ENCODE peak calls at places on chromosomes 12 and 14, in four cellular contexts. A is IMR-90, L is H9, X is H1. H is an unnamed sample.
A peak's percentile ranks its signal among the peaks of the same experiment; 100 is the strongest.

GRCh38 chr12:115872919-115873357 is 404.6 kb downstream of the MED13L start:
- DNase-seq in A (no peak), L (peak; percentile 86), X (no peak), H (peak; percentile 91)

GRCh38 chr12:88493651-88494050 is 86.6 kb downstream of the KITLG start:
- DNase-seq in A (peak; percentile 97), L (no peak), X (no peak), H (no peak)

GRCh38 chr12:30973171-30973570 is 46.6 kb downstream of the TSPAN11 start:
- DNase-seq in A (no peak), L (no peak), X (no peak), H (no peak)

GRCh38 chr14:61911534-61911933 is 149.3 kb downstream of the SNAPC1 start:
- DNase-seq in A (no peak), L (no peak), X (no peak), H (no peak)

GRCh38 chr14:29908652-29909577 is 18.7 kb downstream of the PRKD1 start:
- DNase-seq in A (no peak), L (no peak), X (no peak), H (peak; percentile 17)

GRCh38 chr12:47604474-47604873 is 101.4 kb downstream of the RPAP3 start:
- DNase-seq in A (peak; percentile 32), L (no peak), X (no peak), H (no peak)

GRCh38 chr12:12327802-12328201 is 22.2 kb downstream of the MANSC1 start:
- DNase-seq in A (peak; percentile 73), L (no peak), X (no peak), H (peak; percentile 87)

GRCh38 chr12:22518067-22518719 is 26.1 kb downstream of the C2CD5 start:
- DNase-seq in A (peak; percentile 15), L (no peak), X (no peak), H (no peak)

GRCh38 chr14:90399541-90400444 is 3.0 kb downstream of the CALM1 start:
- DNase-seq in A (peak; percentile 88), L (peak; percentile 90), X (peak; percentile 83), H (peak; percentile 94)

GRCh38 chr12:45725631-45726593 is 3.6 kb upstream of the ARID2 start:
- DNase-seq in A (peak; percentile 51), L (no peak), X (no peak), H (peak; percentile 41)

GRCh38 chr12:50185975-50186663 is 18.9 kb upstream of the CERS5 start:
- DNase-seq in A (peak; percentile 43), L (no peak), X (no peak), H (no peak)

GRCh38 chr12:76878899-76879709 is at the start of gene CSRP2:
- DNase-seq in A (peak; percentile 87), L (peak; percentile 98), X (peak; percentile 95), H (peak; percentile 96)

GRCh38 chr12:40829738-40830144 is 137.5 kb downstream of the CNTN1 start:
- DNase-seq in A (no peak), L (no peak), X (no peak), H (no peak)

GRCh38 chr14:71883094-71883493 is 49.1 kb upstream of the RGS6 start:
- DNase-seq in A (no peak), L (no peak), X (no peak), H (no peak)

GRCh38 chr12:47094804-47095203 is 15.0 kb upstream of the AMIGO2 start:
- DNase-seq in A (no peak), L (no peak), X (no peak), H (no peak)

GRCh38 chr14:90956273-90956672 is 104.2 kb downstream of the RPS6KA5 start:
- DNase-seq in A (no peak), L (no peak), X (no peak), H (no peak)

GRCh38 chr12:91222746-91223145 is 40.1 kb upstream of the DCN start:
- DNase-seq in A (peak; percentile 78), L (no peak), X (no peak), H (no peak)

GRCh38 chr14:34867199-34867598 is 8.0 kb downstream of the BAZ1A start:
- DNase-seq in A (no peak), L (no peak), X (no peak), H (no peak)

DNA sequence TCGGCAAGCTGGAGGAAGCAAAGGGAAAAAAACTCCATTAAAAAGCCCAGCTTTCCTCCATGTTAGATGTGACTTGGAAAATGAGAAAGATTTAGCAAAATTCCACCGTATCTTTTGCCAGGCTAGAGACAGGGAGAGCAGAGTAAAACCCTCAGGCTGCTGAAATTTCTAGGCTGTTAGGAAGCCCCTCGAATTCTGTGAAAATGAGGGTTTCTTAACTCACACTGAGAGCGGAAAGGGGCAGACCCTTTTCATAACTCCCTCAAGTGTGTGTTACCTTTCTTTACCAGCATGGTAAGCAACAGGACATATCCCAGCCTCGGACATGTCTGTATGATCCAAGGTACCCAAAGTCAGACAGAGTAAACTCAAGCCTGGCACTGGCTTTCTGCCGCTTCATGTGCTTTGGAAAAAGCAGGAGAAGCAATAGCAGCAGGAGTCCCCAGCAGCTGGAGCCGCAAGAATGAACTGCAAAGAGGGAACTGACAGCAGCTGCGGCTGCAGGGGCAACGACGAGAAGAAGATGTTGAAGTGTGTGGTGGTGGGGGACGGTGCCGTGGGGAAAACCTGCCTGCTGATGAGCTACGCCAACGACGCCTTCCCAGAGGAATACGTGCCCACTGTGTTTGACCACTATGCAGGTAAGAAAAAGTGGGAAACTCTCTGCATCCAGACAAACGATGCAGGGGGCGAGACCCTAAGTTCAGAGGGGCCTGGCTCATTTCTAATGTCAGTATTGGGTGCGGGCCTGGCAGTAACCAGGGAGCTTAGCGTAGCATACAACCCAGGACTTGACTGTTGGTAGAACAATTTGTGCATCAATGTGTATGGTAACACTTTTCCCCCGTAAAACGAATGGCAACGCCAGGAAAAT is at the start of gene RHOJ:
- DNase-seq in A (peak; percentile 32), L (peak; percentile 71), X (peak; percentile 61), H (peak; percentile 57)
- H3K18ac ChIP-seq in A (peak within 1 kb of the TSS; percentile 90), L (no peak within 1 kb of the TSS), X (peak within 1 kb of the TSS; percentile 7), H (peak within 1 kb of the TSS; percentile 57)

GRCh38 chr14:75636100-75636692 is 24.5 kb downstream of the ERG28 start:
- DNase-seq in A (peak; percentile 32), L (peak; percentile 30), X (no peak), H (peak; percentile 38)
- H3K18ac ChIP-seq in A (no peak overlapping the region), L (no peak overlapping the region), X (peak overlapping the region; percentile 17), H (no peak overlapping the region)

GRCh38 chr14:73610692-73611091 is 1.6 kb upstream of the ACOT6 start:
- DNase-seq in A (peak; percentile 22), L (no peak), X (no peak), H (no peak)
- H3K18ac ChIP-seq in A (no peak overlapping the region), L (no peak overlapping the region), X (no peak overlapping the region), H (no peak overlapping the region)

DNA sequence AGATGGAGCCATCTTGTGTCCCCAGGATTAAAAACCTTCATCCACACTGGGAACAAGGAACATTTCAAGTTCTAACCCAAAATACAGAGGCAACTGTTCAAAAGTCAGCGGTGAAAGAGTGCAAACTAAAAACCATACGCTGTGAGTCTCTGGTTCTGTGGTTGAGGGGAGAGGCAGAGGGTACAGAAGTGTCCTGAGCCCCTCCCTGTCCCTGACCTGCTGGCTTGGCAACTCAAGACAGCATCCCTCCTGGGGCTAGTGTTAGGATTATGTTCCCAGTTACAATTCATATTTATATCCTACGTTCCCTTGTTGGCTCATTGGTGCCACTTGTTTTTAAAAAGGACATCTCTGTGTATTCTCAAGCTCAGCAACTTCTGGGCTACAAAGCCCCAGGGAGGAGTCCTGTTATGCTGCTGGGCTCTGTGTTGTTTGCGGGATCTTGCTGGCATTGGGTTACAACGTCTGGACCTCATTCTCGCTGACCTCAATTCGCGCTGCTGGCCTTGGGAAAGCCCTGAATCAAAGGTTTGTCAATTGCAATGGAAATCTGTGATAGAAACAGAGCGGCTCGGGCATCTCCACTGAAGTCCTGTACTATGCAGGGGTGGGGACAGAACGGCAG is 420.8 kb downstream of the FUT8 start:
- DNase-seq in A (no peak), L (no peak), X (no peak), H (no peak)
- H3K18ac ChIP-seq in A (no peak overlapping the region), L (no peak overlapping the region), X (peak overlapping the region; percentile 40), H (peak overlapping the region; percentile 30)

GRCh38 chr12:117583677-117584076 is 222.3 kb upstream of the NOS1 start:
- DNase-seq in A (no peak), L (peak; percentile 54), X (no peak), H (no peak)
- H3K18ac ChIP-seq in A (no peak overlapping the region), L (no peak overlapping the region), X (peak overlapping the region; percentile 7), H (no peak overlapping the region)

GRCh38 chr12:6262635-6263034 is 47.8 kb upstream of the PLEKHG6 start:
- DNase-seq in A (no peak), L (no peak), X (no peak), H (no peak)

GRCh38 chr12:6263931-6264330 is 46.6 kb upstream of the PLEKHG6 start:
- DNase-seq in A (peak; percentile 52), L (no peak), X (no peak), H (peak; percentile 84)

GRCh38 chr12:6265038-6265405 is 45.5 kb upstream of the PLEKHG6 start:
- DNase-seq in A (no peak), L (no peak), X (no peak), H (no peak)

GRCh38 chr12:6264402-6265037 is 46.0 kb upstream of the PLEKHG6 start:
- DNase-seq in A (no peak), L (no peak), X (no peak), H (peak; percentile 41)

GRCh38 chr12:6262211-6262610 is 48.3 kb upstream of the PLEKHG6 start:
- DNase-seq in A (no peak), L (no peak), X (no peak), H (no peak)
- H3K18ac ChIP-seq in A (no peak overlapping the region), L (no peak overlapping the region), X (peak overlapping the region; percentile 11), H (no peak overlapping the region)

DNA sequence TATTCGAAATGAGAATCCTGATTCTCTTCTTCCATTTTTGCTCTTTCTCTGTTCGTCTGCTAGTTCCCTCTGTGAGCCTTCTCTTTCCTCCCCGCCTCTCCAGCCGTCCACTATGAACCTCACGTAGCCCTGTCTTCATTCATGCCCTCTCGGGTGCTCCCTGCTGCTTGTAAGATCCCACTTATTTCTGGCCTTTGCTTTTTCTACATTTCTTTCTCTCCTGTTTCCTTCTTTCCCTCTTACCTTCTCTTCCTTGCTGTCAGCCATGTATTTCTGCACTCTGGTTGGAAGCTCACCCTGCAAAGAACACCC is 85.9 kb downstream of the SAMD4A start:
- DNase-seq in A (no peak), L (no peak), X (no peak), H (peak; percentile 42)
- H3K18ac ChIP-seq in A (peak overlapping the region; percentile 95), L (peak overlapping the region; percentile 42), X (no peak overlapping the region), H (peak overlapping the region; percentile 96)